ENCODE peak calls at places on chromosomes 2 and 18, in seven cellular contexts. M is HCT116, D is HepG2, H is K562, E is H1, J is SK-N-SH, G is Panc1. S is an unnamed sample.
A peak's percentile ranks its signal among the peaks of the same experiment; 100 is the strongest.

GRCh38 chr2:236338495-236339184 is 74.4 kb upstream of the ASB18 start:
- DNase-seq in M (no peak), D (no peak), H (no peak), E (no peak), J (no peak), G (no peak), S (no peak)

GRCh38 chr18:10234912-10235439 is 219.5 kb upstream of the APCDD1 start:
- DNase-seq in M (no peak), D (no peak), H (no peak), E (no peak), J (no peak), G (no peak), S (no peak)

GRCh38 chr2:46828039-46828438 is 87.6 kb downstream of the MCFD2 start:
- DNase-seq in M (no peak), D (no peak), H (no peak), E (no peak), J (no peak), G (no peak), S (no peak)

GRCh38 chr2:121596221-121597080 is 52.8 kb downstream of the CLASP1 start:
- DNase-seq in M (peak; percentile 33), D (peak; percentile 67), H (peak; percentile 93), E (no peak), J (peak; percentile 50), G (peak; percentile 64), S (peak; percentile 60)

GRCh38 chr2:110871637-110872036 is 139.3 kb downstream of the ACOXL start:
- DNase-seq in M (no peak), D (no peak), H (no peak), E (no peak), J (no peak), G (no peak), S (no peak)

GRCh38 chr18:69900941-69901340 is 46.7 kb downstream of the CD226 start:
- DNase-seq in M (no peak), D (no peak), H (no peak), E (no peak), J (no peak), G (no peak), S (no peak)

GRCh38 chr2:230953843-230954242 is 28.8 kb upstream of the GPR55 start:
- DNase-seq in M (no peak), D (no peak), H (no peak), E (no peak), J (no peak), G (no peak), S (no peak)

GRCh38 chr2:10407841-10408648 is 40.1 kb downstream of the ODC1 start:
- DNase-seq in M (peak; percentile 72), D (peak; percentile 84), H (peak; percentile 94), E (no peak), J (no peak), G (peak; percentile 90), S (peak; percentile 51)

GRCh38 chr2:62189196-62189595 is 6.7 kb upstream of the B3GNT2 start:
- DNase-seq in M (no peak), D (no peak), H (no peak), E (no peak), J (no peak), G (no peak), S (no peak)

GRCh38 chr2:46555011-46555410 is 75.6 kb downstream of the TMEM247 start:
- DNase-seq in M (no peak), D (no peak), H (peak; percentile 41), E (no peak), J (peak; percentile 28), G (no peak), S (no peak)

GRCh38 chr2:225122582-225123486 is 80.6 kb upstream of the DOCK10 start:
- DNase-seq in M (no peak), D (no peak), H (peak; percentile 8), E (no peak), J (peak; percentile 26), G (no peak), S (no peak)

GRCh38 chr2:54459037-54459441 is 2.9 kb downstream of the SPTBN1 start:
- DNase-seq in M (no peak), D (no peak), H (no peak), E (no peak), J (no peak), G (no peak), S (no peak)

GRCh38 chr2:98461650-98462049 is 17.0 kb downstream of the INPP4A start:
- DNase-seq in M (no peak), D (no peak), H (no peak), E (no peak), J (no peak), G (no peak), S (no peak)

GRCh38 chr18:57947117-57947516 is 96.9 kb upstream of the NEDD4L start:
- DNase-seq in M (no peak), D (no peak), H (no peak), E (no peak), J (no peak), G (no peak), S (no peak)

GRCh38 chr2:10220516-10221391 is 82.0 kb upstream of the HPCAL1 start:
- DNase-seq in M (no peak), D (no peak), H (no peak), E (no peak), J (peak; percentile 48), G (no peak), S (no peak)

GRCh38 chr18:3538456-3538855 is 88.5 kb downstream of the TGIF1 start:
- DNase-seq in M (no peak), D (no peak), H (no peak), E (no peak), J (no peak), G (no peak), S (no peak)

GRCh38 chr2:176455865-176456291 is 186.6 kb downstream of the MTX2 start:
- DNase-seq in M (no peak), D (no peak), H (no peak), E (no peak), J (peak; percentile 63), G (no peak), S (no peak)
- TF ChIP-seq SIN3A in M (no peak), D (no peak), H (no peak), E (no peak), J (no peak), G (no peak), S (no peak)

DNA sequence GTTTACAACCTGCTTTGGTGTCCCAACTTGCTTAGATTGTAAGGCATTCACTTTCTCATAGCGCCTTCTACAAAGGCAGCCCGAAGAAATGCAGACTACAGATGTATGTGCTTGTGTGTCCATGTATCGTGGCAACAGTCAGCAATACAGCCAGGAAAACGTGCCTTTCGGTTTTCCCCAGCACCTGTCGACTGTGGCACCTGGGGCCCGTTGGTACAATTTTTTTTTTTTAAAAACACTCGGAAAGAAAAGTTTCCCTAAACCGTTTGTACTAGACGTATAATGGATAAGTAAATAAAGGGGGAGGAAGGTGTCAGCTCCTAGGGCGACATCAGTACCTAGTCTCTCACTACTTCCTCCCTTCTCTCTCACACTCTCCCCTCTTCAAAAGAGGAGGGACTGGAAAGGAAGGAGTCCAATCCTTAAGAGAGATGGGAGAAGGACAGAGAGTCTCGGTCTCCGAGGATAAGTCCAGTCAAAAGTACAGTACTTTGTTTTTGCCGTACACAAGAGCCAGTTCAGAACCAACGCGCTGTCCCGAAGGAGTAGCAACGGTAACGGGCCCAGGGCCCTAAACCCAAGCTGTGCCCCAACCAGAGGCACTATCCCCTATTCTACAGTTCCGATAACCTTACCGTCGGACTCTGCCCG is 788 bp downstream of the PPP4R3B start:
- DNase-seq in M (no peak), D (peak; percentile 65), H (peak; percentile 63), E (no peak), J (peak; percentile 44), G (no peak), S (no peak)
- TF ChIP-seq SIN3A in M (peak; percentile 8), D (no peak), H (peak; percentile 88), E (no peak), J (no peak), G (no peak), S (peak; percentile 78)

DNA sequence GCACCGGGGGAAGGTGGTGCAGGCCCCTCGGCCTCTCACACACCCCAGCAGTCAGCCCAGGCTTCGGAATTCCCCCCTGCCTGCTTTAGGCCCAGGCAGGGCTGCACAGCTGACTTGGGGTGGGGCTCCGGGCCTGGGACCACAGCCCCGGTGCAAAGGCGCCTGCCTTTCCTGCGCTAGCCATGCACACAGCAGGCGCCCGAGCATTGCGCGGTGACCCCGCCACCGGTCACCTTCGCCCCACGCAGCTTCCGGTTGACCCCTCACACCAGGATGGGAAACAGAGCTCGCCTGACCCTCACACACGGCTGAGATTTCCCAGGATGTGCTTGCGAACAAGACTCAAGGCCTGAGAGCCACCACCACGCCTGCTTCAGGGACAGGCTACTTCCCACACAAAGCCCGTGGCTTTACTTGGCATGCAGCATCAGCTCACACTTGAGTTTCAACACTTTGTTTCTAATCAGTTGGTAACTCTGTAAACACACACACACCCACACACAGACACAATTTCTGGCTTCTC is 46.0 kb downstream of the SLC66A2 start:
- DNase-seq in M (no peak), D (no peak), H (no peak), E (no peak), J (no peak), G (no peak), S (no peak)
- TF ChIP-seq SIN3A in M (no peak), D (no peak), H (no peak), E (no peak), J (no peak), G (no peak), S (no peak)

GRCh38 chr2:144523606-144524131 is 3.8 kb upstream of the ZEB2 start:
- DNase-seq in M (no peak), D (no peak), H (no peak), E (no peak), J (peak; percentile 67), G (no peak), S (no peak)
- TF ChIP-seq SIN3A in M (no peak), D (no peak), H (peak; percentile 20), E (peak; percentile 50), J (no peak), G (no peak), S (no peak)

GRCh38 chr18:27608742-27609141 is 423.6 kb upstream of the CHST9 start:
- DNase-seq in M (no peak), D (no peak), H (peak; percentile 1), E (no peak), J (no peak), G (no peak), S (no peak)
- TF ChIP-seq SIN3A in M (no peak), D (no peak), H (no peak), E (no peak), J (no peak), G (no peak), S (no peak)

DNA sequence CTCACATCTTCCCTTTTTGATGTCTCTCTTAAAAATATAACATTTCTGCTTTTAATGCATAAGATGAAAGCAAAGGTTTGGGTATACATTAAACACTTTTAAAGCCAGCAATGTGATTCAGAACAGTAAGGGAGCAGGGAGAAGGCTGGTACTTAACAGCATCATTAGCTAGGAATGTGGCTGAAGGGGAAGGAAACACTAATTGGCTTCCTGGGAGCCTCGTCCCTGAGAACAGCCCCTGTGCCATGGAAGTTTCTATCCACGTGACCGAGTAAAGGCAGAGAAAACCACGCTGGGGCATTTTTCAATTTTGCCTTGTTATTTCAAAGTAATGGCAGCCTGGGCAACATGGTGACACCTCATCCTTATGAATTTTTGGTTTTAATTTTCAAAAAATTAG is 109.2 kb upstream of the GPC1 start:
- DNase-seq in M (no peak), D (no peak), H (no peak), E (no peak), J (no peak), G (no peak), S (no peak)
- TF ChIP-seq SIN3A in M (no peak), D (no peak), H (no peak), E (no peak), J (no peak), G (no peak), S (no peak)

DNA sequence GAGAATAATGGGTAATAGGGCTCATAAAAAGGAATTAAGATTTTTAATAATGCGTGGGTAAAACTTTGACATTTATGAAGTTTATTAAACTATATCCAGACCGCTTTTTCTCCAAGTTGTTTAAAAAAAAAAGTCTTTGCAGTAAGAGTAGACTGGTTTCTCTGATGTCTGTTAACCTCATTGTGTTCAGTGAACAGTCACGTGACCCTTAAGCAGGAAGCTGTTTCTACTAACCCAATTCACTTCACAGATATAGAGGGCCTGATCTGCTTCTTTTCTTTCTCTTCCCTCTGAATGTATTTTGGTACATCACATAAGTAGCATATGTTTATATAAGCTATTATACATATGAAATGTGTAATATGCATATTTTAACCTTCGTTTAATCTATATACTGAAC is 1011.3 kb upstream of the CELF4 start:
- DNase-seq in M (no peak), D (no peak), H (no peak), E (no peak), J (no peak), G (no peak), S (no peak)
- TF ChIP-seq SIN3A in M (no peak), D (no peak), H (no peak), E (no peak), J (no peak), G (no peak), S (no peak)